ENCODE peak calls at places on chromosomes 3 and 15, in six cellular contexts. Q, A, C, S, Y and K are unnamed samples.
A peak's percentile ranks its signal among the peaks of the same experiment; 100 is the strongest.

GRCh38 chr3:30231277-30232141 is 374.9 kb upstream of the TGFBR2 start:
- DNase-seq in Q (no peak), Y (no peak), A (no peak), C (peak; percentile 85), S (peak; percentile 16), K (no peak)

GRCh38 chr3:101725192-101725889 is 927 bp downstream of the CEP97 start:
- DNase-seq in S (peak; percentile 26), A (no peak), Q (peak; percentile 58), Y (peak; percentile 37), C (peak; percentile 15), K (peak; percentile 44)

GRCh38 chr15:47975422-47975821 is 145.4 kb upstream of the SLC24A5 start:
- DNase-seq in A (no peak), C (no peak), S (no peak), Y (no peak), Q (peak; percentile 10), K (no peak)

GRCh38 chr3:46987485-46988401 is 8.3 kb downstream of the NBEAL2 start:
- DNase-seq in Q (peak; percentile 77), S (peak; percentile 74), Y (no peak), C (peak; percentile 33), A (no peak), K (peak; percentile 89)

GRCh38 chr3:148309390-148310035 is 388.2 kb upstream of the AGTR1 start:
- DNase-seq in Q (peak; percentile 79), Y (peak; percentile 52), A (peak; percentile 46), S (peak; percentile 55), C (peak; percentile 38), K (no peak)

GRCh38 chr3:143839980-143840379 is 8.3 kb downstream of the SLC9A9 start:
- DNase-seq in C (no peak), A (no peak), S (no peak), Q (no peak), Y (no peak), K (no peak)

GRCh38 chr3:153245661-153246060 is 83.6 kb downstream of the RAP2B start:
- DNase-seq in Q (no peak), C (no peak), S (no peak), A (no peak), Y (no peak), K (no peak)

GRCh38 chr3:64549869-64550268 is 137.9 kb downstream of the ADAMTS9 start:
- DNase-seq in S (no peak), A (no peak), C (no peak), Q (no peak), Y (no peak), K (no peak)

GRCh38 chr15:92429378-92430066 is 35.8 kb downstream of the ST8SIA2 start:
- DNase-seq in Y (no peak), A (no peak), Q (peak; percentile 61), S (peak; percentile 71), C (peak; percentile 6), K (no peak)

GRCh38 chr3:7307410-7307809 is 446.5 kb downstream of the GRM7 start:
- DNase-seq in S (no peak), Y (no peak), A (no peak), C (peak; percentile 29), Q (no peak), K (no peak)

GRCh38 chr3:139716908-139717485 is 39.2 kb upstream of the NMNAT3 start:
- DNase-seq in C (no peak), S (no peak), Q (no peak), Y (no peak), A (peak; percentile 23), K (no peak)

GRCh38 chr3:99903844-99904243 is 86.2 kb downstream of the CMSS1 start:
- DNase-seq in A (no peak), Q (no peak), Y (no peak), S (no peak), C (peak; percentile 77), K (no peak)

GRCh38 chr3:42732829-42733459 is 30.3 kb upstream of the HHATL start:
- DNase-seq in Q (peak; percentile 16), S (no peak), A (peak; percentile 81), C (no peak), Y (no peak), K (no peak)

GRCh38 chr3:38655708-38656300 is 6.3 kb upstream of the SCN5A start:
- DNase-seq in A (peak; percentile 52), C (peak; percentile 48), Y (peak; percentile 47), S (peak; percentile 53), Q (peak; percentile 90), K (no peak)

GRCh38 chr3:107676469-107677309 is 153.9 kb downstream of the BBX start:
- DNase-seq in Y (no peak), C (peak; percentile 35), Q (peak; percentile 62), S (no peak), A (peak; percentile 31), K (no peak)

GRCh38 chr3:1092061-1092460 is 763 bp upstream of the CNTN6 start:
- DNase-seq in A (no peak), Y (no peak), C (no peak), Q (no peak), S (no peak), K (no peak)

GRCh38 chr3:1093216-1093615 is 392 bp downstream of the CNTN6 start:
- DNase-seq in A (no peak), Y (no peak), Q (no peak), C (no peak), S (no peak), K (no peak)

GRCh38 chr3:1092771-1093170 is at the start of gene CNTN6:
- DNase-seq in S (no peak), Q (peak; percentile 33), A (no peak), C (no peak), Y (peak; percentile 26), K (no peak)

GRCh38 chr3:1088503-1088902 is 4.3 kb upstream of the CNTN6 start:
- DNase-seq in Q (no peak), Y (no peak), A (no peak), C (no peak), S (no peak), K (no peak)

GRCh38 chr3:1091276-1091675 is 1.5 kb upstream of the CNTN6 start:
- DNase-seq in A (no peak), S (no peak), C (no peak), Q (no peak), Y (no peak), K (no peak)
- TF ChIP-seq CTCF in A (no peak), S (no peak), C (no peak), Q (no peak), Y (no peak), K (no peak)

GRCh38 chr3:41259449-41260062 is 60.3 kb downstream of the CTNNB1 start:
- DNase-seq in S (no peak), Q (no peak), A (no peak), C (peak; percentile 48), Y (no peak), K (no peak)
- TF ChIP-seq CTCF in S (no peak), Q (no peak), A (no peak), C (no peak), Y (no peak), K (no peak)

GRCh38 chr3:126570103-126570541 is 11.4 kb upstream of the C3orf22 start:
- DNase-seq in Y (no peak), C (no peak), Q (peak; percentile 22), S (no peak), A (peak; percentile 15), K (no peak)
- TF ChIP-seq CTCF in Y (no peak), C (no peak), Q (peak; percentile 43), S (no peak), A (no peak), K (no peak)

DNA sequence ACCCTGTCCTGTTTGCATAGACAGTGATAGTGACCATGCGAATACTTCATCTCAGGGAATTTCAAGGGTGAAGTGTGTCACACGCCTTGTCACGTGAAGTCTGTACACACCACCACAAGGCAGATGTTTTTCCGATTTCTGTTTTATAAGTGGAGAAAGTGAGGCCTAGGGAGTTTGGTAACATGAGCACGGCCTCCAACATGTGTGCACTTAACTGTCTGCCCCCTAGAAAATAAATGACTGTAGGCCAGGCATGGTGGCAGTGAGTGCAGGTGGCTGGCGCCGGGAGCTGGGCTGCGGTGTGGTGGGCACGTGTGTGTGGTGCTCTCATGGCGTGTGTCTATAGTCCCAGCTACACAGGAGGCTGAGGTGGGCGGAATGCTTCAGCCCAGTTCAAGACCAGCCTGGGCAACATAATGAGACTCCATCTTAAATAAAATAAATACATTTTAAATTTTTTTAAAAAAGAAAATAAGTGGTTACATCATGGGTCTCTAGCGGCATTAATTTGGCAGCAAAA is 42.0 kb downstream of the WHAMM start:
- DNase-seq in Y (no peak), A (no peak), Q (no peak), S (no peak), C (no peak), K (no peak)
- TF ChIP-seq CTCF in Y (no peak), A (no peak), Q (no peak), S (no peak), C (no peak), K (no peak)

DNA sequence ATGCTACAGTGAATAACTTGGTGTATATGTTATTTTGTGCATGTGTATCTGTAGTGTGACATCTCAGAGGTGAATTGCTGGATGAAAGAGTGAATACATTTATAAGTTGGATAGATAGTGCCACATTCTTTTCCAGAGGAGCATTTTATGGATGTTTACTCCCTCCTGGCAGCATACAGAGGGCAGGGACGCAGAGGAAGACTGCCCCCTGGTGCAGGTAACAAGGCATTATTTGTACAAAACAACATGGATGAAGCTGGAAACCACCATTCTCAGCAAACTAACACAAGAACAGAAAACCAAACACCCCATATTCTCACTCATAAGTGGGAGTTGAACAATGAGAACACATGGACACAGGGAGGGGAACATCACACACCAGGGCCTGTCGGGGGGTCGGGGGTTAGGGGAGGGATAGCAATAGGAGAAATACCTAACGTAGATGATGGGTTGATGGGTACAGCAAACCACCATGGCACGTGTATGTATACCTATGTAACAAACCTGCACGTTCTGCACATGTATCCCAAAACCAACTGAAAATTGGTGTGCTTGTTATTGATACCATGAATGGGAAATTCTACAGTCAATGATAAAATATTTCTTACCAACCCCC is 57.9 kb upstream of the CTXND1 start:
- DNase-seq in Q (peak; percentile 68), S (peak; percentile 43), C (peak; percentile 37), Y (peak; percentile 35), A (peak; percentile 24), K (no peak)
- TF ChIP-seq CTCF in Q (peak; percentile 86), S (peak; percentile 65), C (peak; percentile 49), Y (peak; percentile 69), A (peak; percentile 78), K (no peak)